ENCODE peak calls at places on chromosome 13, in nine cellular contexts. H is GM23338, S is spleen, O is stomach, T is H1, X is vagina, V is sigmoid colon, Z is breast epithelium, B is upper lobe of left lung. F is an unnamed sample.

GRCh38 chr13:42073683-42074082 is 25.2 kb downstream of the DGKH start:
- DNase-seq in X (no peak), B (no peak), H (no peak), Z (no peak), O (no peak), V (no peak), S (no peak), T (no peak), F (no peak)

GRCh38 chr13:51786425-51787010 is 17.4 kb downstream of the DHRS12 start:
- DNase-seq in O (no peak), V (no peak), X (no peak), Z (no peak), T (no peak), H (no peak), S (no peak), B (no peak), F (no peak)

GRCh38 chr13:52104624-52105023 is 24.2 kb downstream of the NEK5 start:
- DNase-seq in O (no peak), T (no peak), S (no peak), B (no peak), V (no peak), Z (no peak), H (no peak), X (no peak), F (peak; percentile 8)

GRCh38 chr13:41428155-41428554 is 29.2 kb upstream of the RGCC start:
- DNase-seq in S (peak; percentile 69), T (peak; percentile 81), H (peak; percentile 44), B (no peak), X (no peak), V (no peak), Z (no peak), O (no peak), F (no peak)

GRCh38 chr13:52428295-52428694 is 22.1 kb downstream of the VPS36 start:
- DNase-seq in T (no peak), X (no peak), Z (no peak), O (peak; percentile 31), H (no peak), B (no peak), S (no peak), V (no peak), F (no peak)

GRCh38 chr13:101730420-101731000 is 278.0 kb downstream of the ITGBL1 start:
- DNase-seq in B (no peak), Z (no peak), X (no peak), H (no peak), T (no peak), V (no peak), S (no peak), O (no peak), F (no peak)

GRCh38 chr13:53151692-53152421 is 123.2 kb downstream of the OLFM4 start:
- DNase-seq in O (peak; percentile 51), X (no peak), T (peak; percentile 78), V (no peak), B (no peak), S (no peak), H (peak; percentile 87), Z (no peak), F (peak; percentile 28)

GRCh38 chr13:76993021-76993420 is 1.1 kb downstream of the CLN5 start:
- DNase-seq in V (no peak), H (no peak), S (no peak), X (no peak), B (no peak), O (no peak), T (no peak), Z (no peak), F (no peak)

GRCh38 chr13:47858678-47859050 is 142.4 kb downstream of the SUCLA2 start:
- DNase-seq in H (no peak), B (no peak), S (no peak), V (no peak), O (no peak), Z (no peak), X (no peak), T (no peak), F (no peak)

GRCh38 chr13:110881811-110882210 is 33.1 kb downstream of the ANKRD10 start:
- DNase-seq in O (no peak), T (no peak), H (no peak), B (no peak), X (no peak), Z (no peak), S (no peak), V (no peak), F (no peak)
- TF ChIP-seq POLR2AphosphoS5 in O (no peak), T (no peak), H (no peak), B (no peak), X (no peak), Z (no peak), S (no peak), V (no peak), F (no peak)

GRCh38 chr13:20188649-20189553 is 3.8 kb downstream of the GJB2 start:
- DNase-seq in T (peak; percentile 56), X (peak; percentile 77), S (no peak), V (no peak), Z (no peak), O (no peak), H (peak; percentile 77), B (peak; percentile 57), F (peak; percentile 95)
- TF ChIP-seq CTCF in T (peak; percentile 66), X (no peak), S (peak; percentile 17), V (no peak), Z (no peak), O (no peak), H (peak; percentile 51), B (no peak), F (peak; percentile 64)

GRCh38 chr13:45546410-45546765 is 69.2 kb downstream of the ERICH6B start:
- DNase-seq in V (no peak), S (no peak), T (no peak), O (no peak), B (no peak), Z (no peak), H (no peak), X (no peak), F (no peak)
- H3K4me3 ChIP-seq in V (no peak overlapping the region), S (no peak overlapping the region), T (no peak overlapping the region), O (no peak overlapping the region), B (no peak overlapping the region), Z (no peak overlapping the region), H (no peak overlapping the region), X (no peak overlapping the region), F (no peak overlapping the region)

DNA sequence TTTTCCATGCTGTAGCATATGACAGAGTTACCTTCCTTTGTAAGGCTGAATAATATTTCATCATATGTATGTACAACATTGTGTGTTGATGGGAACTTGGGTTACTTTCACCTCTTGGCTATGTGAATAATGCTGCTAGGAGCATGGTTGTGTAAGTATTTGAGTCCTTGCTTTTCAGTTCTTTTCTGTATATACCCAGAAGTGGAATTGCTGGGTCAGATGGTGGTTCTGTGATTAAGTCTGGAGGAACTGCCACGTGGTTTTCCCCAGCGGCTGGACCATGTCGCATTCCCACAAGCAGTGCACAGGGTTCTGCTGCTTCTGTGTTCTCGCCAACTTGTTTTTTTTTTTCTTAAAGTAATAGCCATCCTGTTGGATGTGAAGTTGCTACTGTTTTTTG is 101.1 kb upstream of the TEX29 start:
- DNase-seq in O (no peak), T (no peak), H (no peak), V (peak; percentile 81), Z (no peak), X (no peak), B (no peak), S (no peak), F (no peak)
- TF ChIP-seq POLR2AphosphoS5 in O (no peak), T (no peak), H (no peak), V (no peak), Z (no peak), X (no peak), B (no peak), S (no peak), F (no peak)

DNA sequence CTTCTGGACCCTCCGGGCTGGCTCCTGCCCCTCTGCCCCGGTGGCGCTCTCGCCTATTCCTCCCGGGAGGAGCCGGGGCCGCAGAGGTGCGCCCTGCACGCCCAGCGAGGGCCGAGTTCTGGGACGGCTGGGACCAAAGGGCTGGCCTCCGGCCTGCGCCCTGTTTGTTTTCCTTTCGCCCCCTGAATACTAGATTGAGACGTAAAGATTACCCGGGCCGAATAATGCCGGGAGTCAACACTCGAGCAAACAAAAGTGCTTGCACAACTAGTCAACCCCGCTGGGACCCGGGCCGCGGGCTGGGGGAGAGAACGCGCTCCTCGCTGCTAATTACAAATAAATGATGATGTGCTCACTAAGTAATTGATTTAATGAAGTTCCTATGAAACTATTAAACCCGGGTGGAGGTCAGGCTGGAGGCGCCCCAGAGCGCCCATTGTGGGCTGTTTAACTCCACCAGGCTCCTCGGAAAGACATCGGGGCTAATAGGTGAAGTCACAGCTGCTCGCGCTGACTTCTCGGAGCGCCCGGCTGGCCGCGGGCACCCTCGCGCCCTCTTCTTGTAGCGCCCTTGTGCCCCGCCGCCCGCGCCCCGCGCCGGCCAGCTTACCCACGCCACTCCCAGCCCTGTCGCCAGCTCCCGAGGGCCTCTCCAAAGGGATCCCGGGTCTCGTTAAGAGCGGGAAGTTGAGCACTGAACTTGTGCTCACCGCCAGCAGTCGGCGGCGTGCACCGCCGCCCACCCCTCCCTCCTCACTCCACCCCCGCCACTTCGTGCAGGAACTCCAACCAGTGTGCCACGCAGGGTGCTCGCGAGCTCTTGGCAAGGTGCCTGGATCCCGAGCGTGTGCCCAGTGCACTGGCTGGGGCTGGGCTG is 14.9 kb downstream of the ZIC5 start:
- DNase-seq in T (peak; percentile 70), S (no peak), V (no peak), Z (no peak), X (no peak), H (peak; percentile 60), O (no peak), B (no peak), F (no peak)
- TF ChIP-seq CTCF in T (no peak), S (no peak), V (no peak), Z (no peak), X (no peak), H (peak; percentile 6), O (no peak), B (no peak), F (no peak)

GRCh38 chr13:82688400-82688999 is 1193.8 kb downstream of the SLITRK1 start:
- DNase-seq in B (no peak), O (no peak), H (no peak), Z (no peak), T (no peak), V (no peak), S (no peak), X (no peak), F (no peak)
- H3K4me3 ChIP-seq in B (peak overlapping the region; percentile 32), O (peak overlapping the region; percentile 3), H (no peak overlapping the region), Z (peak overlapping the region; percentile 55), T (no peak overlapping the region), V (peak overlapping the region; percentile 18), S (peak overlapping the region; percentile 28), X (peak overlapping the region; percentile 11), F (no peak overlapping the region)

GRCh38 chr13:34591801-34592454 is 350.1 kb upstream of the NBEA start:
- DNase-seq in O (no peak), B (no peak), X (no peak), S (no peak), H (no peak), V (no peak), T (no peak), Z (no peak), F (no peak)
- TF ChIP-seq POLR2AphosphoS5 in O (no peak), B (no peak), X (peak; percentile 12), S (no peak), H (no peak), V (no peak), T (no peak), Z (no peak), F (no peak)